ENCODE peak calls at places on chromosomes 11 and 22, in eight cellular contexts. N is CD8-positive, alpha-beta memory T cell; C is HL-60; D is psoas muscle; T is fibroblast of lung; I is spleen; J is GM12865; X is adrenal gland. L is an unnamed sample.

GRCh38 chr22:43300891-43301676 is 42.1 kb downstream of the SCUBE1 start:
- DNase-seq in X (peak), C (no peak), N (no peak), I (no peak), D (no peak), T (no peak), J (no peak), L (no peak)

GRCh38 chr11:93492464-93493251 is 50.5 kb downstream of the SMCO4 start:
- DNase-seq in T (no peak), N (no peak), I (no peak), D (no peak), J (no peak), C (no peak), X (no peak), L (no peak)

GRCh38 chr22:38034278-38034882 is 22.8 kb upstream of the PICK1 start:
- DNase-seq in I (peak), J (peak), C (peak), D (peak), T (peak), N (no peak), X (peak), L (peak)

GRCh38 chr11:33310720-33311500 is 53.7 kb downstream of the HIPK3 start:
- DNase-seq in C (no peak), D (no peak), X (no peak), N (no peak), J (no peak), I (no peak), T (peak), L (peak)

GRCh38 chr11:68312780-68313573 is 586 bp downstream of the LRP5 start:
- DNase-seq in J (peak), D (no peak), N (no peak), T (peak), I (no peak), C (no peak), X (no peak), L (no peak)

GRCh38 chr11:67996622-67997459 is 7.1 kb downstream of the UNC93B1 start:
- DNase-seq in I (peak), T (peak), X (peak), N (no peak), J (peak), C (peak), D (peak), L (no peak)

GRCh38 chr11:17985517-17985916 is 27.3 kb downstream of the SERGEF start:
- DNase-seq in I (no peak), X (peak), D (no peak), J (no peak), N (no peak), T (peak), C (no peak), L (peak)

GRCh38 chr22:19789828-19790227 is 29.2 kb downstream of the TBX1 start:
- DNase-seq in D (no peak), X (no peak), I (peak), T (no peak), C (no peak), N (no peak), J (no peak), L (no peak)

GRCh38 chr22:29768052-29768680 is 997 bp downstream of the UQCR10 start:
- DNase-seq in T (no peak), D (no peak), I (no peak), J (no peak), N (no peak), C (no peak), X (no peak), L (no peak)

GRCh38 chr11:30631148-30631547 is 45.0 kb upstream of the MPPED2 start:
- DNase-seq in T (no peak), N (no peak), I (no peak), C (no peak), D (no peak), J (no peak), X (no peak), L (no peak)

GRCh38 chr22:49010086-49010863 is 817.4 kb downstream of the BRD1 start:
- DNase-seq in J (no peak), X (no peak), D (no peak), T (no peak), C (no peak), I (peak), N (no peak), L (no peak)

GRCh38 chr11:17979770-17980371 is 33.0 kb downstream of the SERGEF start:
- DNase-seq in D (no peak), N (peak), J (peak), X (peak), C (no peak), T (no peak), I (no peak), L (no peak)

GRCh38 chr11:129374993-129375721 is 491 bp upstream of the BARX2 start:
- DNase-seq in I (no peak), C (no peak), X (no peak), D (peak), J (no peak), N (no peak), T (peak), L (no peak)

GRCh38 chr11:129375731-129376657 is at the start of gene BARX2:
- DNase-seq in I (no peak), N (no peak), T (peak), J (no peak), C (no peak), X (peak), D (no peak), L (peak)

GRCh38 chr11:129374081-129374992 is 1.3 kb upstream of the BARX2 start:
- DNase-seq in X (no peak), J (no peak), D (peak), N (no peak), T (no peak), I (no peak), C (no peak), L (no peak)

GRCh38 chr11:129372609-129373488 is 2.8 kb upstream of the BARX2 start:
- DNase-seq in I (no peak), D (peak), J (no peak), X (no peak), T (no peak), C (no peak), N (no peak), L (no peak)

DNA sequence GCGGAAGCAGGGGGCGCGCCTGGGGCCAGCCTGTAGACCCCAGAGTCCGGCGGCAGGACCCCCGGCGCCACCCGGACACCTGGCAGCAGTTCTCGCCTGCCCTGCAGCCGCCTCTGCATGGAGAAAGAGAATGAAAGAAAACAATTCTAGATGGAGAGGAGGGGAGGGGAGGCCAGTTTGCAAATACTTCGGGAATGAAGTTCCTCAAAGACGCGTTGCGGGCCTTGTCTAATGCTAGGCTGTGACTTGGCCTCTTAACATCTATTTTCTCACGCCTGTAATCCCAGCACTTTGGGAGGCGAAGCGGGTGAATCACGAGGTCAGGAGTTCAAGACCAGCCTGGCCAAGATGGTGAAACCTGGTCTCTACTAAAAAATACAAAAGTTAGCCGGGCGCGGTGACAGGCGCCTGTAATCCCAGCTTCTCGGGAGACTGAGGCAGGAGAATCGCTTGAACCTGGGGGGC is 2.1 kb upstream of the BARX2 start:
- DNase-seq in T (peak), N (no peak), J (no peak), I (no peak), D (no peak), X (no peak), C (no peak), L (no peak)
- H3K4me3 ChIP-seq in T (peak), N (no peak), J (no peak), I (peak), D (peak), X (peak), C (no peak), L (peak)

DNA sequence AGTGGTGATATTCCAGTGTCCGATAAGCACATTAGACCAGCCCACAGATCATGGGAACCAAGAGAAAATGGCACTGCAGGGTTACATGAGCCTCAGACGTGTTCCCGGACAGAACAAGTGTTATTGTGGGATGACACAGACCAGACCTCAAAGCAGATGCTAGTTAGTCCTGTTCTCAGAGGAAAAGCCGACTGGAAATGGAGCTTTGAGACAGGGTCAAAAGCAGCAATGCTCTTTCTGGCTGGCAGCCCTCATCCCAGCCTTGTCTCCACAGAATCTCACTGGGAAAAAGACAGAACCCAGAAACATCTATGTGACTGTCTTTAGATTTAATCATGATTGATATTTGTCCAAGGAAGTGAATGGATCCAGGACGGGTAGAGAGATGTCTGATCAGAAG is 506.8 kb downstream of the INSC start:
- DNase-seq in I (no peak), X (no peak), D (no peak), J (no peak), T (no peak), C (no peak), N (no peak), L (no peak)
- H3K4me3 ChIP-seq in I (no peak), X (no peak), D (no peak), J (no peak), T (no peak), C (no peak), N (no peak), L (no peak)

GRCh38 chr11:115391162-115391561 is 113.1 kb downstream of the CADM1 start:
- DNase-seq in X (no peak), C (no peak), T (no peak), D (no peak), I (no peak), N (no peak), J (no peak), L (no peak)

GRCh38 chr11:115385211-115385610 is 119.0 kb downstream of the CADM1 start:
- DNase-seq in I (no peak), X (no peak), T (peak), J (no peak), D (no peak), N (no peak), C (no peak), L (no peak)

GRCh38 chr11:115390441-115390840 is 113.8 kb downstream of the CADM1 start:
- DNase-seq in X (no peak), C (no peak), N (no peak), D (no peak), I (no peak), J (peak), T (no peak), L (no peak)

GRCh38 chr11:115391598-115391997 is 112.6 kb downstream of the CADM1 start:
- DNase-seq in I (no peak), D (no peak), N (no peak), C (no peak), J (no peak), T (peak), X (no peak), L (no peak)

DNA sequence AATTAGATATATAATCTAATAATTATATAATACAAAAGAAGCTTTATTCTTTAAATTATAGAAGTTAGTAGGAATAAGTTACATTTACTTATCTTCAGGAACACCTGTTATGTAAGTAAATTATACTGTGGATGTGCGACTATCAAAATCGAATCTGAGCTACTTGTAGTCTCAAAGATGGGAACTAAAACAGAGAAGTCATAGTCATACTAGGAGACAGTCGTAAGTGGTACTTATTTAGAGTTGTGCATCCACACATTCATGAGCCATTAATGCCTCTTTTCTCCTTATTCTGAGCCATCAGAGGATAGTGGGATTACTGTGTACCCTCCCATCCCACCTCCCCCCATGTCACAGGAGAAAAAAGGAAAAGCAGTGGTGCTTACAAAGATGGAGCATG is 114.4 kb downstream of the CADM1 start:
- DNase-seq in N (no peak), J (peak), D (no peak), I (no peak), X (no peak), C (no peak), T (no peak), L (no peak)
- H3K4me3 ChIP-seq in N (no peak), J (no peak), D (no peak), I (no peak), X (no peak), C (no peak), T (no peak), L (no peak)

DNA sequence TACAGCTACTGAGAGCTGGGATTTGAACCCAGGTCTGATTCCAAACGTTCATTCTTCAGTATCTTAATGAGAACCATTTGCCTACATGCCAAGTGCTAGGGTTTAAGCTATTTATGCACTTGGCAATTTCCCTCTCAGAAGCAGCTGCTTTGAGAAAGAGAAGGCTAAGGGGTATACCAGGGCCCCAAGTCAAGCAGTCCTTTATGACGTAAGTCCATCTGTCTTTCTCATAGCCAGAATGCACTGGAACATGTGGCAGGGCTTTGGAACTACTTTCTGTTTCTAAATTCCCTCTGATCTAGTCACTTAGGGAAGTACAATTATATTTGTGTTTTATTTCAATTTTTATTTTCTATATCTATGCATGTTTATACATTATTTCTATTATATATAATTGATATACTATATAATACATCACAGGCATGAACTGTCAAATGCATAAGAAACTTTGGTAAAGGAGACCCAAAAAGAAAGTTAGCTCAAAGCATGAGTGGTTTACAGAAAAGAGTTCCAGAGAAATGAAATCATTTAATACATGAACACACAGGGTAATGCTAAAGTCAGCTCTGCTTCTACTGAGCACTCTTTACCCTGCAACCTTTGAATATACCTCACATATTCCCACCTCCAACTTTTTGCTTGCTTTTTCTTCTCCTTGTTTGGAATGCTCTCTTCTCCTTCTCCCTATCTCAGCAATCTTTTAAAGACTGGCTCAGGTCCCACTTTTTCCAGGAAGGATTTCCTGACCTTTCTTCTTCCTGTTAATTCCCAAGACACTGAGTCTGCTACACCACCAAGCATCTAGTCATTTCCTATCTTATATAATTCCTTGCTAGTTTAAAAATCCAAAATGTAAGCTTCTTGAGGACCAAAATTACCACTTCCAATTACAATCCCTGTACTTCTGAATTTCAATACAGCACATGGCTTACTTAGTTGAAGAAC is 80.5 kb upstream of the GDPD4 start:
- DNase-seq in N (no peak), J (no peak), X (no peak), T (peak), D (no peak), C (no peak), I (no peak), L (no peak)
- H3K4me3 ChIP-seq in N (no peak), J (no peak), X (no peak), T (no peak), D (no peak), C (no peak), I (no peak), L (no peak)